ENCODE peak calls at places on chromosomes 4 and X, in ten cellular contexts. P is neural crest cell, C is lower lobe of right lung, F is RWPE1, X is ovary, K is cardiac fibroblast, H is astrocyte of the cerebellum, T is kidney, M is CD14-positive monocyte, R is PC-3. B is an unnamed sample.

GRCh38 chr4:123824524-123824923 is 427.9 kb downstream of the SPRY1 start:
- DNase-seq in P (no peak), C (no peak), F (no peak), X (no peak), K (peak), H (no peak), T (no peak), M (no peak), R (no peak), B (no peak)

GRCh38 chr4:37999000-37999745 is 39.0 kb downstream of the PTTG2 start:
- DNase-seq in P (no peak), C (no peak), F (no peak), X (no peak), K (no peak), H (no peak), T (no peak), M (no peak), R (no peak), B (no peak)

GRCh38 chr4:146329042-146329716 is 114.8 kb downstream of the REELD1 start:
- DNase-seq in P (no peak), C (no peak), F (peak), X (no peak), K (peak), H (peak), T (no peak), M (no peak), R (peak), B (peak)

GRCh38 chr4:61661960-61662359 is 461.8 kb downstream of the ADGRL3 start:
- DNase-seq in P (no peak), C (no peak), F (no peak), X (no peak), K (no peak), H (no peak), T (peak), M (no peak), R (no peak), B (no peak)

GRCh38 chr4:147822128-147822527 is 90.2 kb downstream of the ARHGAP10 start:
- DNase-seq in P (no peak), C (peak), F (peak), X (peak), K (peak), H (no peak), T (no peak), M (no peak), R (no peak), B (peak)

GRCh38 chr4:113760852-113761681 is 471 bp downstream of the CAMK2D start:
- DNase-seq in P (peak), C (peak), F (peak), X (peak), K (peak), H (no peak), T (peak), M (peak), R (peak), B (no peak)

GRCh38 chrX:21529771-21530170 is 128.4 kb downstream of the KLHL34 start:
- DNase-seq in P (no peak), C (no peak), F (no peak), X (no peak), K (no peak), H (no peak), T (no peak), M (no peak), R (peak), B (no peak)

GRCh38 chr4:114561590-114561989 is 37.0 kb upstream of the UGT8 start:
- DNase-seq in P (no peak), C (no peak), F (no peak), X (no peak), K (no peak), H (no peak), T (peak), M (no peak), R (no peak), B (no peak)

GRCh38 chr4:14871676-14872430 is 130.4 kb upstream of the CPEB2 start:
- DNase-seq in P (no peak), C (peak), F (peak), X (no peak), K (no peak), H (no peak), T (no peak), M (no peak), R (peak), B (no peak)
- TF ChIP-seq CTCF in P (peak), C (peak), F (no peak), X (no peak), K (peak), H (no peak), T (peak), M (peak), R (peak), B (peak)

GRCh38 chrX:76850851-76851250 is 423.3 kb downstream of the MAGEE1 start:
- DNase-seq in P (no peak), C (no peak), F (no peak), X (no peak), K (no peak), H (no peak), T (no peak), M (no peak), R (peak), B (no peak)
- TF ChIP-seq CTCF in P (no peak), C (no peak), F (no peak), X (no peak), K (no peak), H (no peak), T (no peak), M (no peak), R (peak), B (no peak)

GRCh38 chr4:126604273-126604867 is 1028.4 kb upstream of the INTU start:
- DNase-seq in P (peak), C (no peak), F (peak), X (no peak), K (peak), H (peak), T (no peak), M (no peak), R (peak), B (peak)
- TF ChIP-seq CTCF in P (peak), C (peak), F (peak), X (no peak), K (peak), H (peak), T (peak), M (no peak), R (peak), B (peak)

DNA sequence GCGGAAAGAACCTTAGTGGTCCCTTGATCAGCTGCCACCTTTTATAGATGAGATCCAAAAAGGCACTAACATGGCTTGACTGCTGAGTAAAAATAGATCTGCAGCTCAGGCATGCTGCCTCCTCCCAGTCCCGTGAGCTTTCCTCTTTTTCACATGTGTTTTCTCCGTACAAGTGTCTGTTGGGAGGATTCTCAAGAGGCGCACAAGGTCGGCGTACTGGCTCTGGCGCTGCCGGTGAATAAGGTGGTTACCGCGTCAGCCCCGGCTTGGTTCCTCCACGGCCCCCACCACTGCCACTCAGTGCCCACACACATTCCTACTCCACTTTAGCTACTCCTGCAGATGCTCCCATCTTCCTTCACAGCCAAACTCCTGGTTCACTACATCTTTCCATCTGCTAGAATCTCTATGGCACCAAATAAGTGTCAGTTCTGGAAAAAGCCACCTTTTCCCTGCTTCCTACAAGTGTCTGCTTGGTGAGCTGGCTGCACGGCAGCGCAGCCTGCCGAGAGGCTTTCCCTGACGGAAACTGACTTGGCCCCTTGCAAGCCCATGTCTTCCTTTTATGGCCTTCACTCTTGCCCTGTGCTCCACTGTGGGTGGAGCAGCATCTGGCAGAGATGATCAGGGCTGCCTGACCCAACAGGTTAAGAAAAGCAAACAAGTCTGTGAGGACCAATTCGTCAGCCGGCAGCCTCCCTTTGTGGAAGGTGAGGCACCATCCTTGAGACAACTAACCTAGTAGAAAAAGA is 99.8 kb downstream of the KLHL8 start:
- DNase-seq in P (no peak), C (no peak), F (peak), X (peak), K (no peak), H (no peak), T (peak), M (no peak), R (peak), B (no peak)
- TF ChIP-seq CTCF in P (no peak), C (no peak), F (peak), X (no peak), K (no peak), H (no peak), T (no peak), M (no peak), R (no peak), B (no peak)

DNA sequence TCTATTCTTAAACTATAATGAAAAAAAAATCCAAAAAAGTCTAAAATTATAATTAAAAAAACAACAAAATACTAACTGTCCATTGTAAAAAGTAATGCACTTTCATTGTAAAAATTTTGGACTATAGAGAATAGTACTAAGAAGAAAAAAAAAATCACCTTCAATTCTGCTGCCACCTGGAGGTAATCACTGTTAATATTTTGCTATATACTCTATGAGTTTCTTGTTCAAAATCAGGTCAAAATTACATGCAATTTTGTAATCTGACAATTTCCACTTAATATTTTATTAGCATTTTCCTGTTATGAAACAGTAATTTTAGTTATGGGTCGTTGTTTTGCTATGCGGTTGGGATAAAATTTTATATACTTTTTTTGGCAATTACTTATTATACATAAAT is 62.0 kb downstream of the HTT start:
- DNase-seq in P (no peak), C (no peak), F (no peak), X (no peak), K (peak), H (peak), T (no peak), M (no peak), R (peak), B (no peak)
- TF ChIP-seq CTCF in P (no peak), C (peak), F (peak), X (no peak), K (peak), H (no peak), T (no peak), M (peak), R (peak), B (peak)

DNA sequence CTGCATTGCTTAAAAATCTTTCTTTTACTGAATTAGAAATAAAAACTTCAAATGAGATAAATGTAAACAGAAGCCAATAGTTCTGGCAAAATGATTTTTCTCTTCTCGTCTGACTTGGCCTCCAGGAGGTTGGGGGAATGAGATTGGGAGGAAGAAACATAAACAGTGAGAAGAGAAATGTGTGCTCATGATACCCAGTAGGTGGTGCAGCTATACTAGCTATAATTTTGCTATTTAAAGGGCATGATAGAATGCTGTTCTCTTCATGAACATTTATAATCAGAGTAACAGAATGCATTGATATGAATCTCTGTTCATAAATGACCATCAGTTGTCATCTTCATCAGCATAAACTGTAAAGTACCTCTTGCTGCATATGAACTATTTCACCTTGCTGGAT is 85.5 kb downstream of the TACR3 start:
- DNase-seq in P (no peak), C (no peak), F (peak), X (no peak), K (no peak), H (no peak), T (no peak), M (no peak), R (peak), B (no peak)
- TF ChIP-seq CTCF in P (no peak), C (no peak), F (no peak), X (no peak), K (no peak), H (no peak), T (no peak), M (no peak), R (peak), B (no peak)

DNA sequence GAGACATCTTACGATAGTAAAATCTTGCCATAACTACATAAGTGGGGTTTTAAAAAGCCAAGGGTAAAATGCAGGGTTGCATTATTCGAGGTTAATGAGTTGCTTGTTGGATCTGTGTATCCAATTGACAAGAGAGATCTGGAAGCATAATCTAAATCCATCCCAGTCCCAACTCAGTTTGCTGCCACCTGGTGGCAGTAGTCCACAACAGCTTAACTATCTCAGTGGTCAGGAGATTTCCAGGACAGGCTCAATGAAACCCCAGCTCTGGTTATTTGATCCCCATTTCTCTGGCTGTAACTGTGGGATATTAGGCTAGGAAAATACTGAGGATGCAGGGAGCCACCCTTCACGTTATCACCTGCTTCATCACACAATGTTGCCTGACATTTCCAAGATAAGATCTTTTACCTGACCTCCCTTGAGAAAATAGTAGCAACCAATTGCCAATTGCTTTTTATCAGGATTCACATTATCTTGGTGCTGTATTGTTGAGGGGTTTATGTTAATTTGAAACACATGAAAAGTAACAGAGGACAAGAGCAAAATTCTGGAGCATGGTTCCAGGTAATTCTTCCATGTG is 88.2 kb upstream of the TNIP3 start:
- DNase-seq in P (peak), C (peak), F (peak), X (peak), K (peak), H (peak), T (peak), M (no peak), R (peak), B (peak)
- TF ChIP-seq CTCF in P (peak), C (peak), F (peak), X (peak), K (peak), H (peak), T (peak), M (peak), R (peak), B (peak)